ENCODE peak calls at places on chromosomes 16 and 17, in five cellular contexts. V is WERI-Rb-1, P is cardiac fibroblast, K is choroid plexus epithelial cell, Z is AG09319. T is an unnamed sample.

GRCh38 chr17:81930142-81931125 is 2.9 kb upstream of the MAFG start:
- DNase-seq in V (no peak), P (no peak), K (no peak), Z (no peak), T (no peak)

GRCh38 chr16:51109173-51109572 is 41.9 kb downstream of the SALL1 start:
- DNase-seq in V (no peak), P (no peak), K (no peak), Z (no peak), T (no peak)

GRCh38 chr16:49854227-49855203 is 1.4 kb downstream of the ZNF423 start:
- DNase-seq in V (peak), P (peak), K (no peak), Z (no peak), T (no peak)

GRCh38 chr17:64202683-64203430 is 60.2 kb downstream of the TEX2 start:
- DNase-seq in V (no peak), P (peak), K (peak), Z (no peak), T (peak)

GRCh38 chr16:17828012-17828411 is 357.3 kb upstream of the XYLT1 start:
- DNase-seq in V (no peak), P (peak), K (peak), Z (peak), T (peak)

GRCh38 chr17:5628262-5628661 is 44.0 kb upstream of the NLRP1 start:
- DNase-seq in V (no peak), P (no peak), K (no peak), Z (no peak), T (no peak)

GRCh38 chr17:1042486-1042885 is 45.6 kb downstream of the TIMM22 start:
- DNase-seq in V (no peak), P (no peak), K (no peak), Z (no peak), T (no peak)

GRCh38 chr17:59437766-59438165 is 106.3 kb downstream of the YPEL2 start:
- DNase-seq in V (no peak), P (no peak), K (no peak), Z (no peak), T (no peak)

GRCh38 chr16:54935411-54936085 is 4.9 kb downstream of the IRX5 start:
- DNase-seq in V (no peak), P (no peak), K (no peak), Z (no peak), T (no peak)

GRCh38 chr17:67434061-67434525 is 57.0 kb downstream of the PITPNC1 start:
- DNase-seq in V (no peak), P (peak), K (no peak), Z (no peak), T (no peak)

GRCh38 chr17:81153340-81153803 is 11.9 kb upstream of the PVALEF start:
- DNase-seq in V (no peak), P (peak), K (peak), Z (no peak), T (no peak)

GRCh38 chr16:53892155-53892554 is 188.2 kb downstream of the FTO start:
- DNase-seq in V (peak), P (peak), K (peak), Z (no peak), T (peak)

GRCh38 chr16:376817-377418 is 4.9 kb downstream of the PGAP6 start:
- DNase-seq in V (no peak), P (no peak), K (no peak), Z (no peak), T (no peak)

GRCh38 chr16:79127768-79128167 is 472.8 kb downstream of the MAF start:
- DNase-seq in V (no peak), P (no peak), K (no peak), Z (no peak), T (no peak)

GRCh38 chr16:86363057-86363490 is 147.3 kb upstream of the FOXF1 start:
- DNase-seq in V (no peak), P (peak), K (peak), Z (peak), T (peak)

GRCh38 chr17:72797142-72797541 is 295.3 kb downstream of the SLC39A11 start:
- DNase-seq in V (no peak), P (no peak), K (no peak), Z (no peak), T (no peak)

DNA sequence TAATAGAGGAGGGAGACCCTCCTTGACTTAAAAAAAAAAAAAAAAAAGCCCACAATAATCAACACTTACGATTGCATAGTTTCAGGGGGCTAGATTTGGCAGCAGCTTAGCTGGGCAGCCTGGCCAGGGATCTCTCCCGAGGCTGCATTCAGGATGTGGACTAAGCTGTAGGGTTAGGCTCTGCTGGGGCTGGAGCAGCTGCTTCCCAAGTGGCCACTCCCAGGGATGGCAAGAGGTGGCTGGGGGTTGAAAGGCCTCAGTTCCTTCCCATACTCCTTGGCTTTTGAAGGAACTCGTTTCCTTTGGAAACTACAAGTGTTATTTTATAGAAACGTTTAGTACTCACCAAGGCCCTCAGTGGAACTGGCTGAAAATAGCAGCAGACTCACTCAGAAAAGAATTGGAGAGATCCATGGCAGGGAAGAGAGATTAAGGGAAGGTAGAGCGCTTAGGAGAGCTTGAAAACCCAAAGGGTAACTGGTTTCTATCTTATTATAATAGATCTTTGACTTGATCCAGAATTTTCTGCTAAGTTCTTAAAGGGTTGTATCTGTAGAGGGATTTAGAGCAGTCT is 76.4 kb downstream of the WWP2 start:
- DNase-seq in V (peak), P (no peak), K (no peak), Z (no peak), T (no peak)
- TF ChIP-seq CTCF in V (no peak), P (no peak), K (no peak), Z (no peak), T (no peak)

DNA sequence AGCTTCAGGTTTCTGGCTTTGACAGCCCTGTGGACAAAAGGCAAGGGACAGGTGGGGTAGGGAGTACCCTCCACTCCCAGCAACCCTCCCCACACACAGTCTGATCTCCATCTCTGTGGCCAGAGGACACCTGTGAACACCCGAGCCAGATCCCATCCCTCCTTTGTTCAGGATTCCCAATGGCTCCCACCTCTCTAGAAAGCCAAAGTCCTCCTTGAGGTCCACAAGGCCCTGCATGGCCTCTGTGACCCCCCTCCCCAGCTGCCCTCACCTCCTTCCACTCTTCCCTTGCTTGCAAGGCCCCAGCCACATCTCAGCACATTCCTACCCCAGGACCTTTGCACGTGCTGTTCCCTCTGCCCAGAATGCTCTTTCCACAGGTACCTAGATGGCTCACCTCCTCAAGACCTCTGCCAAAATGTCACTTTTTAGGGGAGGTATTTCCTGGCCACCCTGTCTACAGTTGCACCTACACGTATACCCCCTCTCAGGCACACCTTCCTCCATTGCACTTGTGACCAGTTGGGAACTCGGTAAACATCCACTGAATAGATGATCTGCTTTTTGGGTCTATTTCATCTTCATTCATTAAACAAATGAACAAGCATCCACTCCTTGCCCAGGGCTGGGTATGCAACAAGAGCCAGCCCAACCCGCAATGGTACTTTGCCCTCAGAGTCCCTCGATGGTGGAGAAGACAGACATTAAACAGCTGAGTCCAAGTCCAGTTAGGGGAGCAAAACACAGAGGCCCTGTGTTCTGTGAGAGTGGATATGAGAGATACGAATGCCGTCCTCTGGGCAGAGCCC is 107.0 kb downstream of the CRLF3 start:
- DNase-seq in V (no peak), P (no peak), K (no peak), Z (no peak), T (no peak)
- TF ChIP-seq CTCF in V (no peak), P (no peak), K (no peak), Z (no peak), T (no peak)

GRCh38 chr17:43940630-43941029 is 1.6 kb downstream of the PPY start:
- DNase-seq in V (peak), P (peak), K (peak), Z (no peak), T (no peak)
- TF ChIP-seq CTCF in V (peak), P (peak), K (peak), Z (peak), T (peak)

GRCh38 chr17:76388966-76389888 is 4.8 kb downstream of the SPHK1 start:
- DNase-seq in V (no peak), P (peak), K (no peak), Z (no peak), T (no peak)
- TF ChIP-seq CTCF in V (peak), P (peak), K (peak), Z (no peak), T (no peak)

GRCh38 chr17:61583242-61583641 is 7.8 kb downstream of the NACA2 start:
- DNase-seq in V (no peak), P (peak), K (peak), Z (no peak), T (peak)
- TF ChIP-seq CTCF in V (no peak), P (peak), K (peak), Z (peak), T (peak)

GRCh38 chr16:29664133-29664912 is 1.3 kb downstream of the SPN start:
- DNase-seq in V (no peak), P (no peak), K (no peak), Z (no peak), T (no peak)
- TF ChIP-seq CTCF in V (no peak), P (no peak), K (no peak), Z (no peak), T (no peak)

GRCh38 chr16:67459066-67459857 is 21.7 kb downstream of the ATP6V0D1 start:
- DNase-seq in V (no peak), P (no peak), K (no peak), Z (no peak), T (no peak)

GRCh38 chr16:67459858-67460144 is 21.2 kb downstream of the ATP6V0D1 start:
- DNase-seq in V (no peak), P (no peak), K (no peak), Z (no peak), T (no peak)

GRCh38 chr16:67457611-67458010 is 23.3 kb downstream of the ATP6V0D1 start:
- DNase-seq in V (no peak), P (no peak), K (no peak), Z (no peak), T (no peak)

GRCh38 chr16:67456383-67457140 is 24.4 kb downstream of the ATP6V0D1 start:
- DNase-seq in V (peak), P (peak), K (peak), Z (no peak), T (peak)

GRCh38 chr16:67458121-67458641 is 22.8 kb downstream of the ATP6V0D1 start:
- DNase-seq in V (no peak), P (no peak), K (no peak), Z (no peak), T (no peak)
- TF ChIP-seq CTCF in V (no peak), P (no peak), K (no peak), Z (no peak), T (no peak)

GRCh38 chr16:23081675-23082119 is 67.6 kb downstream of the USP31 start:
- DNase-seq in V (no peak), P (peak), K (peak), Z (peak), T (peak)
- TF ChIP-seq CTCF in V (no peak), P (peak), K (peak), Z (no peak), T (peak)

T was measured in astrocyte of the cerebellum.